ENCODE peak calls at places on chromosomes 16 and 17, in six cellular contexts. A, H, L, P, V and J are unnamed samples.
A peak's percentile ranks its signal among the peaks of the same experiment; 100 is the strongest.

GRCh38 chr17:60157487-60158040 is 7.8 kb downstream of the CA4 start:
- DNase-seq in V (no peak), P (no peak), L (no peak), A (no peak), H (no peak), J (peak; percentile 46)

GRCh38 chr17:38798614-38799500 is 499 bp downstream of the PIP4K2B start:
- DNase-seq in L (peak; percentile 35), A (peak; percentile 67), P (no peak), H (peak; percentile 17), V (peak; percentile 27), J (peak; percentile 53)

GRCh38 chr17:45948881-45949624 is 50.0 kb upstream of the STH start:
- DNase-seq in L (peak; percentile 49), V (peak; percentile 82), P (peak; percentile 39), H (peak; percentile 41), A (peak; percentile 76), J (peak; percentile 88)

GRCh38 chr17:74873874-74874614 is 1.2 kb upstream of the FDXR start:
- DNase-seq in H (no peak), L (no peak), V (no peak), A (peak; percentile 25), P (no peak), J (no peak)

GRCh38 chr16:46812781-46813555 is 18.0 kb downstream of the C16orf87 start:
- DNase-seq in A (no peak), L (no peak), P (no peak), H (no peak), V (no peak), J (no peak)

GRCh38 chr17:78107976-78108725 is 20.4 kb downstream of the TMC6 start:
- DNase-seq in V (no peak), P (no peak), H (no peak), A (no peak), L (no peak), J (no peak)

GRCh38 chr16:24717411-24717810 is 12.0 kb upstream of the TNRC6A start:
- DNase-seq in A (no peak), V (no peak), H (no peak), P (no peak), L (peak; percentile 53), J (no peak)

GRCh38 chr17:78110363-78111011 is 18.1 kb downstream of the TMC6 start:
- DNase-seq in A (no peak), P (no peak), V (no peak), H (no peak), L (no peak), J (no peak)

GRCh38 chr17:76537288-76537577 is 276 bp downstream of the CYGB start:
- DNase-seq in A (no peak), V (peak; percentile 43), L (peak; percentile 39), P (no peak), H (no peak), J (peak; percentile 69)

GRCh38 chr17:57077000-57077399 is 8.0 kb upstream of the AKAP1 start:
- DNase-seq in A (no peak), H (no peak), L (no peak), V (no peak), P (no peak), J (no peak)

GRCh38 chr16:86643661-86644060 is 65.3 kb downstream of the FOXL1 start:
- DNase-seq in L (no peak), V (no peak), H (no peak), P (no peak), A (no peak), J (no peak)

GRCh38 chr17:79997004-79997673 is 38.5 kb downstream of the TBC1D16 start:
- DNase-seq in V (peak; percentile 24), P (no peak), A (peak; percentile 26), H (no peak), L (no peak), J (no peak)

GRCh38 chr16:49346459-49346858 is 27.1 kb upstream of the C16orf78 start:
- DNase-seq in H (no peak), P (no peak), L (no peak), A (no peak), V (no peak), J (no peak)

GRCh38 chr17:74408262-74408661 is 23.6 kb upstream of the GPRC5C start:
- DNase-seq in H (no peak), L (no peak), P (no peak), A (peak; percentile 51), V (peak; percentile 7), J (no peak)

GRCh38 chr17:11622468-11622867 is 24.2 kb downstream of the DNAH9 start:
- DNase-seq in L (no peak), A (no peak), V (no peak), H (no peak), P (no peak), J (no peak)

GRCh38 chr17:60229189-60229802 is 79.5 kb downstream of the CA4 start:
- DNase-seq in P (no peak), H (no peak), A (no peak), L (peak; percentile 63), V (peak; percentile 71), J (no peak)

GRCh38 chr16:15897834-15898254 is 9.4 kb upstream of the CEP20 start:
- DNase-seq in V (no peak), P (no peak), H (no peak), A (peak; percentile 8), L (peak; percentile 79), J (no peak)

GRCh38 chr16:29975134-29975538 is 1.5 kb downstream of the TAOK2 start:
- DNase-seq in H (no peak), A (no peak), L (no peak), P (no peak), V (no peak), J (no peak)

GRCh38 chr17:60392845-60393702 is 1.1 kb upstream of the USP32 start:
- DNase-seq in V (no peak), P (no peak), H (no peak), A (peak; percentile 74), L (peak; percentile 60), J (no peak)

GRCh38 chr16:23014592-23014991 is 134.7 kb downstream of the USP31 start:
- DNase-seq in V (no peak), L (peak; percentile 2), A (no peak), H (no peak), P (no peak), J (no peak)

GRCh38 chr16:50208460-50208931 is 55.4 kb downstream of the TENT4B start:
- DNase-seq in P (no peak), H (no peak), V (peak; percentile 92), L (peak; percentile 73), A (peak; percentile 51), J (no peak)

GRCh38 chr17:37844977-37845293 is 79.3 kb upstream of the TBC1D3K start:
- DNase-seq in P (no peak), H (no peak), V (no peak), L (no peak), A (no peak), J (no peak)

GRCh38 chr17:50593321-50593720 is 32.8 kb downstream of the CACNA1G start:
- DNase-seq in P (no peak), H (peak; percentile 82), A (peak; percentile 13), V (peak; percentile 60), L (no peak), J (peak; percentile 74)

GRCh38 chr17:58335779-58336455 is 7.3 kb upstream of the TSPOAP1 start:
- DNase-seq in P (no peak), V (no peak), A (no peak), H (no peak), L (no peak), J (no peak)

GRCh38 chr16:79358188-79358587 is 242.3 kb downstream of the MAF start:
- DNase-seq in P (no peak), A (no peak), L (no peak), V (no peak), H (no peak), J (no peak)

GRCh38 chr17:82424001-82424862 is 5.8 kb upstream of the OGFOD3 start:
- DNase-seq in A (peak; percentile 36), V (peak; percentile 64), L (peak; percentile 32), P (no peak), H (peak; percentile 30), J (peak; percentile 69)

GRCh38 chr17:17480593-17481148 is 3.9 kb downstream of the MED9 start:
- DNase-seq in A (no peak), P (no peak), L (no peak), V (no peak), H (no peak), J (no peak)

GRCh38 chr17:17472333-17472920 is 4.4 kb upstream of the MED9 start:
- DNase-seq in P (no peak), H (no peak), L (no peak), A (no peak), V (no peak), J (no peak)

GRCh38 chr17:17474341-17474740 is 2.5 kb upstream of the MED9 start:
- DNase-seq in A (no peak), H (no peak), P (no peak), V (no peak), L (no peak), J (no peak)

GRCh38 chr17:17479209-17479608 is 2.4 kb downstream of the MED9 start:
- DNase-seq in A (no peak), V (no peak), P (no peak), H (no peak), L (no peak), J (no peak)

DNA sequence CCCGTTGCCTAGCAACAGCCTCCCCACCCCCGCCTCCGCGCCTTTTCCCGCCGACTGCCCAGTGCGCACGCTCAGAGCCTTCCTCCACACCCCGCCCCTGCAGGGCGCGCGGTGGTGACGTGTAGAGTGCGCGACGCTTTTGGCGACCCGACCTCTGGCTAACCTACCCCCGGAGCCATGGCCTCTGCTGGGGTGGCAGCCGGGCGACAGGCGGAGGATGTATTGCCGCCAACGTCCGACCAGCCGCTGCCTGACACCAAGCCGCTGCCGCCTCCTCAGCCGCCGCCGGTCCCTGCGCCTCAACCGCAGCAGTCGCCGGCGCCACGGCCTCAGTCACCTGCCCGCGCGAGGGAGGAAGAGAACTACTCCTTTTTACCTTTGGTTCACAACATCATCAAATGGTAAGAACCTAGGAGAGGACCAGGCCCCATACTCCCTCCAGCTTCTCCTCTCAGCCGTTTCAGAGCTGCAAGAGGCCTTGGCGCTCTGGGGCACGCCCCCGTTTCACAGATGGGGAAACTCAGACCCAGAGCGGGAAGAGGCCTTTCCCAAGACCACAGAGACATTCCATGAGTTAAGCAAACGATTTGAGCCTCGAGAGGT is at the start of gene MED9:
- DNase-seq in L (peak; percentile 85), A (peak; percentile 88), P (peak; percentile 76), V (peak; percentile 97), H (peak; percentile 93), J (peak; percentile 95)
- H2BK5ac ChIP-seq in L (peak within 1 kb of the TSS; percentile 90), A (no peak within 1 kb of the TSS), P (peak within 1 kb of the TSS; percentile 90), V (no peak within 1 kb of the TSS), H (peak within 1 kb of the TSS; percentile 62), J (no peak within 1 kb of the TSS)

DNA sequence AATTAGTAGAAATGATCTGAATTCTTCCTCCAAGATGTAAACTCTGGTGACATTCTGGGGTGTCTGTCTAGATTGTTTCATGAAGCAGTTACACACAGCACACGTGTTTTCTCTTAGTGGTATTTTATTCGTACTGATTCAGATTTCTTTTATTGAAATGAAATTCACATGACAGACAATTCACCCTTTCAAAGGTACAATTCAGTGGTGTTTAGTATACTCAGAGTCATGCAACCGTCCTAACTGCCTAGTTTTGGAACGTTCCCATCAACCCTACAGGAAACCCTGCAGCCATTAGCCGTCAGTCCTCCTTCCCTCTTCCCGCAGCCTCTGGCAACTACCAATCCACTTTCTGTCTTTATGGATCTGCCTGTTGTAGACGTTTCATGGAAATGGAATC is 8.8 kb downstream of the WFDC1 start:
- DNase-seq in V (no peak), P (no peak), H (no peak), A (no peak), L (no peak), J (no peak)
- H3K14ac ChIP-seq in V (no peak overlapping the region), P (no peak overlapping the region), H (no peak overlapping the region), A (no peak overlapping the region), L (peak overlapping the region; percentile 97), J (no peak overlapping the region)

GRCh38 chr16:68085259-68086071 is at the start of gene NFATC3:
- DNase-seq in L (peak; percentile 94), P (peak; percentile 85), A (peak; percentile 96), H (no peak), V (peak; percentile 97), J (peak; percentile 37)
- H2BK5ac ChIP-seq in L (peak within 1 kb of the TSS; percentile 94), P (peak within 1 kb of the TSS; percentile 94), A (peak within 1 kb of the TSS; percentile 45), H (peak within 1 kb of the TSS; percentile 85), V (peak within 1 kb of the TSS; percentile 62), J (no peak within 1 kb of the TSS)

GRCh38 chr17:48631693-48632578 is 5.8 kb upstream of the HOXB9 start:
- DNase-seq in H (no peak), V (no peak), P (no peak), L (no peak), A (no peak), J (peak; percentile 30)
- H3K14ac ChIP-seq in H (no peak overlapping the region), V (no peak overlapping the region), P (no peak overlapping the region), L (no peak overlapping the region), A (no peak overlapping the region), J (no peak overlapping the region)